ENCODE peak calls at places on chromosomes 7 and 10, in five cellular contexts. Y is NAMALWA, G is occipital lobe, Z is NCI-H510A treated with DMSO at 0.1 percent for 48 hours, N is nucleus accumbens. X is an unnamed sample.

GRCh38 chr7:128032605-128033235 is 1.5 kb upstream of the LRRC4 start:
- DNase-seq in N (peak; percentile 45), G (no peak), Z (no peak), Y (no peak), X (peak; percentile 29)

GRCh38 chr7:152587366-152587765 is 88.6 kb downstream of the XRCC2 start:
- DNase-seq in N (no peak), Y (no peak), Z (no peak), G (no peak), X (no peak)

GRCh38 chr10:115773832-115774231 is 499.2 kb downstream of the GFRA1 start:
- DNase-seq in G (no peak), Y (no peak), N (no peak), Z (no peak), X (no peak)

GRCh38 chr7:42572046-42572445 is 335.0 kb upstream of the GLI3 start:
- DNase-seq in Y (no peak), N (no peak), Z (no peak), G (no peak), X (no peak)

GRCh38 chr7:99953649-99954048 is 22.2 kb downstream of the AZGP1 start:
- DNase-seq in Y (no peak), N (no peak), G (no peak), Z (no peak), X (no peak)

GRCh38 chr10:16439294-16439693 is 2.5 kb downstream of the PTER start:
- DNase-seq in G (no peak), Z (no peak), Y (no peak), N (no peak), X (no peak)

GRCh38 chr7:4849390-4849789 is 12.4 kb downstream of the PAPOLB start:
- DNase-seq in Z (peak; percentile 66), N (no peak), Y (peak; percentile 62), G (no peak), X (peak; percentile 63)

GRCh38 chr10:14579405-14579804 is 195.3 kb downstream of the FAM107B start:
- DNase-seq in Z (no peak), N (no peak), G (no peak), Y (no peak), X (no peak)